ENCODE peak calls at places on chromosomes 5 and 9, in six cellular contexts. I is RWPE1; U is GM23248; M is activated CD4-positive, alpha-beta T cell treated with anti-CD3 and anti-CD28 coated beads for 4 hours; D is naive thymus-derived CD8-positive, alpha-beta T cell; K is HuH-7. P is an unnamed sample.

GRCh38 chr5:61202213-61202612 is 39.9 kb upstream of the SMIM15 start:
- DNase-seq in U (peak), K (no peak), I (no peak), M (no peak), D (no peak), P (no peak)

GRCh38 chr5:72271696-72272095 is 48.3 kb downstream of the MRPS27 start:
- DNase-seq in K (no peak), I (no peak), M (no peak), D (no peak), U (no peak), P (no peak)

GRCh38 chr9:81855538-81855937 is 72.7 kb upstream of the SPATA31D4 start:
- DNase-seq in M (no peak), U (peak), D (no peak), K (no peak), I (no peak), P (peak)

GRCh38 chr5:31131381-31131811 is 62.1 kb upstream of the CDH6 start:
- DNase-seq in M (no peak), U (no peak), K (no peak), I (no peak), D (no peak), P (no peak)

GRCh38 chr5:16855475-16855874 is 80.6 kb downstream of the MYO10 start:
- DNase-seq in K (no peak), I (no peak), D (no peak), M (no peak), U (peak), P (peak)

GRCh38 chr5:52856564-52856963 is 68.8 kb downstream of the ITGA1 start:
- DNase-seq in D (no peak), I (no peak), U (peak), K (no peak), M (no peak), P (peak)

GRCh38 chr5:133757396-133757795 is 145.1 kb upstream of the FSTL4 start:
- DNase-seq in M (no peak), U (no peak), D (no peak), I (no peak), K (no peak), P (no peak)

GRCh38 chr5:673140-673836 is 19.9 kb downstream of the TPPP start:
- DNase-seq in K (no peak), U (no peak), M (no peak), D (no peak), I (no peak), P (no peak)

GRCh38 chr9:70484232-70485130 is 70.0 kb upstream of the KLF9 start:
- DNase-seq in I (peak), D (no peak), M (peak), K (peak), U (peak), P (peak)

GRCh38 chr9:114246558-114246957 is 76.3 kb upstream of the ORM1 start:
- DNase-seq in D (no peak), I (no peak), U (no peak), M (no peak), K (no peak), P (no peak)

GRCh38 chr5:75933489-75933888 is 149.7 kb upstream of the SV2C start:
- DNase-seq in K (no peak), D (no peak), M (no peak), I (no peak), U (no peak), P (no peak)

GRCh38 chr5:38591450-38591849 is 35.0 kb upstream of the LIFR start:
- DNase-seq in M (no peak), U (peak), K (no peak), I (no peak), D (no peak), P (peak)

GRCh38 chr5:52846443-52846842 is 58.7 kb downstream of the ITGA1 start:
- DNase-seq in U (peak), M (no peak), D (no peak), K (no peak), I (no peak), P (peak)

GRCh38 chr5:67591491-67591890 is 394.9 kb upstream of the CD180 start:
- DNase-seq in D (no peak), I (no peak), K (no peak), U (no peak), M (no peak), P (no peak)

GRCh38 chr5:1378866-1379659 is 34.2 kb upstream of the CLPTM1L start:
- DNase-seq in U (no peak), M (no peak), D (no peak), K (no peak), I (no peak), P (no peak)

GRCh38 chr5:121384359-121384758 is 467.3 kb upstream of the FTMT start:
- DNase-seq in M (no peak), U (no peak), D (no peak), K (no peak), I (no peak), P (no peak)

GRCh38 chr9:126049088-126049487 is 277.5 kb upstream of the MVB12B start:
- DNase-seq in I (no peak), M (no peak), U (no peak), K (no peak), D (no peak), P (no peak)

GRCh38 chr5:43638556-43638955 is 35.6 kb downstream of the NNT start:
- DNase-seq in K (no peak), D (no peak), M (no peak), U (peak), I (no peak), P (peak)

GRCh38 chr5:113084402-113085083 is 107.9 kb downstream of the DCP2 start:
- DNase-seq in K (no peak), U (no peak), I (no peak), D (no peak), M (no peak), P (no peak)

GRCh38 chr9:69466151-69466550 is 141.1 kb downstream of the ENTREP1 start:
- DNase-seq in K (no peak), U (peak), D (no peak), M (no peak), I (no peak), P (peak)

GRCh38 chr5:129001831-129002626 is 36.7 kb downstream of the SLC27A6 start:
- DNase-seq in K (no peak), D (no peak), U (no peak), M (no peak), I (no peak), P (no peak)

GRCh38 chr9:111922324-111923013 is 25.9 kb downstream of the UGCG start:
- DNase-seq in I (no peak), U (no peak), K (no peak), M (no peak), D (no peak), P (no peak)

GRCh38 chr9:88005146-88005750 is 30.9 kb upstream of the CDK20 start:
- DNase-seq in I (no peak), D (no peak), K (no peak), U (peak), M (no peak), P (peak)

GRCh38 chr5:167065784-167066183 is 1225.7 kb upstream of the WWC1 start:
- DNase-seq in M (no peak), I (no peak), K (no peak), U (no peak), D (no peak), P (no peak)

GRCh38 chr5:178854284-178854683 is 5.5 kb upstream of the ZNF354B start:
- DNase-seq in U (no peak), M (no peak), I (no peak), K (no peak), D (no peak), P (no peak)

GRCh38 chr5:123659006-123659405 is 147.0 kb downstream of the CSNK1G3 start:
- DNase-seq in M (no peak), I (no peak), K (no peak), D (no peak), U (peak), P (peak)

GRCh38 chr5:144429405-144429804 is 258.7 kb downstream of the KCTD16 start:
- DNase-seq in D (no peak), K (no peak), M (no peak), U (no peak), I (no peak), P (no peak)

GRCh38 chr9:134768332-134769083 is 112.1 kb upstream of the FCN2 start:
- DNase-seq in I (no peak), U (peak), M (no peak), K (no peak), D (no peak), P (no peak)

GRCh38 chr5:36156124-36156601 is 4.3 kb downstream of the SKP2 start:
- DNase-seq in K (no peak), I (peak), U (peak), D (no peak), M (no peak), P (peak)

GRCh38 chr5:29077451-29077850 is 2039.1 kb upstream of the CDH9 start:
- DNase-seq in D (no peak), K (no peak), U (no peak), I (peak), M (no peak), P (no peak)

GRCh38 chr9:14322211-14323082 is 8.5 kb upstream of the NFIB start:
- DNase-seq in I (peak), K (peak), U (peak), M (peak), D (peak), P (peak)

GRCh38 chr9:81308404-81308803 is 380.9 kb downstream of the TLE1 start:
- DNase-seq in U (no peak), M (no peak), D (no peak), I (no peak), K (no peak), P (no peak)

GRCh38 chr5:88502179-88503064 is 233.8 kb upstream of the TMEM161B start:
- DNase-seq in D (no peak), I (no peak), M (no peak), K (no peak), U (peak), P (peak)

GRCh38 chr9:14653511-14653910 is 39.7 kb downstream of the ZDHHC21 start:
- DNase-seq in U (no peak), M (no peak), I (no peak), K (no peak), D (no peak), P (no peak)

GRCh38 chr9:127862075-127863011 is 7.9 kb upstream of the ENG start:
- DNase-seq in U (no peak), I (no peak), D (peak), K (no peak), M (no peak), P (no peak)

GRCh38 chr9:92949266-92949982 is 2.1 kb downstream of the FGD3 start:
- DNase-seq in D (no peak), K (no peak), I (no peak), U (no peak), M (no peak), P (no peak)

GRCh38 chr9:134491436-134491835 is 150.2 kb upstream of the COL5A1 start:
- DNase-seq in M (no peak), D (no peak), U (no peak), I (no peak), K (no peak), P (no peak)